ENCODE peak calls at places on chromosomes 16 and 17, in six cellular contexts. E is RWPE1, W is GM10248, M is WTC11, U is mesothelial cell of epicardium, J is neural crest cell. C is an unnamed sample.
A peak's percentile ranks its signal among the peaks of the same experiment; 100 is the strongest.

GRCh38 chr17:73234746-73235145 is 26.9 kb downstream of the CPSF4L start:
- DNase-seq in E (no peak), W (no peak), M (no peak), U (no peak), J (no peak), C (no peak)

GRCh38 chr17:6796887-6797490 is 21.0 kb downstream of the FBXO39 start:
- DNase-seq in E (peak; percentile 65), W (no peak), M (no peak), U (no peak), J (no peak), C (no peak)

GRCh38 chr17:48002920-48003685 is 32.2 kb downstream of the CDK5RAP3 start:
- DNase-seq in E (no peak), W (no peak), M (peak; percentile 50), U (no peak), J (no peak), C (no peak)

GRCh38 chr17:49920370-49920769 is 48.6 kb upstream of the DLX4 start:
- DNase-seq in E (no peak), W (no peak), M (no peak), U (no peak), J (no peak), C (no peak)

GRCh38 chr16:27446721-27447120 is 44.7 kb downstream of the IL21R start:
- DNase-seq in E (no peak), W (no peak), M (no peak), U (no peak), J (no peak), C (no peak)

GRCh38 chr17:44906010-44906646 is 6.9 kb upstream of the EFTUD2 start:
- DNase-seq in E (peak; percentile 81), W (no peak), M (no peak), U (no peak), J (no peak), C (no peak)

GRCh38 chr17:10657123-10657522 is at the start of gene MYH3:
- DNase-seq in E (no peak), W (no peak), M (no peak), U (no peak), J (no peak), C (no peak)

GRCh38 chr17:77869665-77870132 is 88.8 kb upstream of the TNRC6C start:
- DNase-seq in E (no peak), W (peak; percentile 78), M (no peak), U (no peak), J (no peak), C (no peak)

GRCh38 chr16:31008154-31008950 is 2.1 kb downstream of the STX1B start:
- DNase-seq in E (no peak), W (no peak), M (no peak), U (no peak), J (no peak), C (no peak)

GRCh38 chr17:46802831-46803230 is 15.7 kb downstream of the WNT3 start:
- DNase-seq in E (no peak), W (no peak), M (no peak), U (no peak), J (no peak), C (no peak)

GRCh38 chr17:45096141-45096540 is 35.0 kb downstream of the NMT1 start:
- DNase-seq in E (no peak), W (no peak), M (no peak), U (no peak), J (no peak), C (peak; percentile 63)

GRCh38 chr17:58308985-58309917 is 19.3 kb downstream of the TSPOAP1 start:
- DNase-seq in E (no peak), W (no peak), M (no peak), U (no peak), J (no peak), C (no peak)

GRCh38 chr17:40993856-40994255 is at the start of gene KRTAP3-3:
- DNase-seq in E (no peak), W (no peak), M (no peak), U (no peak), J (no peak), C (no peak)

GRCh38 chr17:63932008-63932561 is at the start of gene CD79B:
- DNase-seq in E (no peak), W (peak; percentile 92), M (no peak), U (no peak), J (no peak), C (no peak)

GRCh38 chr17:42675348-42675983 is 1.3 kb downstream of the PLEKHH3 start:
- DNase-seq in E (no peak), W (no peak), M (no peak), U (no peak), J (no peak), C (peak; percentile 39)

GRCh38 chr17:27733771-27734170 is 66.6 kb downstream of the NOS2 start:
- DNase-seq in E (no peak), W (no peak), M (no peak), U (no peak), J (no peak), C (no peak)

GRCh38 chr17:8187517-8188407 is 2.2 kb downstream of the BORCS6 start:
- DNase-seq in E (peak; percentile 88), W (peak; percentile 67), M (peak; percentile 94), U (peak; percentile 80), J (peak; percentile 93), C (peak; percentile 87)
- TF ChIP-seq CTCF in E (no peak), W (peak; percentile 15), M (no peak), U (no peak), J (no peak), C (no peak)

DNA sequence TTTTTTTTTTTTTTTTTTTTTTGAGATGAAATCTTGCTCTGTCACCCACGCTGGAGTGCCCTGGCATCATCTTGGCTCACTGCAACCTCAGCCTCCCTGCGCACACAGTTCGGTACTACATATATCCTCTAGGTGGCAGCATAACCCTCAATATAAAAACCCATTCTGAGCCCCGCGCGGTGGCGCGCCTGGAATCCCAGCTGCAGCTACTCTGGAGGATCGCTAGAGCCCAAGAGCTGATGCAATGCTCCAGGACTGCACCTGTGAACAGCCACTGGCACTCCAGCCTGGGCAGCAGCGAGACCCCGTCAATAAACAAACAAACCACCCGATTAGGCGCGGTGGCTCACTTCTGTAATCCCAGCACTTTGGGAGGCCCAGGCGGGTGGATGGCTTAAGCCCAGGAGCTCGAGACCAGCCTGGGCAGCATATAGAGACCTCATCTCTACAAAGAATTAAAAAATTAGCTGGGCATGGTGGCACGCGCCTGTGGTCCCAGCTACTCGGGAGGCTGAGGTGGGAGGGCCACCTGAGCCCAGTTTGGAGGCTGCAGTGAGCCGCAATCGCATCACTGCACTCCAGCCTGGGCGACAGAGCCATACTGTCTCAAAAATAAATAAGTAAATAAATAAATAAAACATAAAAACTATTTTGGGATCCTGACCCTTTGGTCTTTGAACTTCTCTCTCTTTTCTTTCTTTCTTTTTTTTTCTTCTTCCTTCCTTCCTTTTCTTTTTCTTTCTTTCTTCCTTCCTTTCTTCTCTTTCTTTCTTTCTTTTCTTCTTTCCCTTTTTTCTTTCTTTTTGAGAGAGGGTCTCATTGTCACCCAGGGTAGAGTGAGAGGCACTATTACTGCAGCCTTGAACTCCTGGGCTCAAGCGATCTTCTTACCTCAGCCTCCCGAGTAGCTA is 15.4 kb upstream of the AKAP10 start:
- DNase-seq in E (peak; percentile 65), W (peak; percentile 72), M (peak; percentile 93), U (peak; percentile 76), J (peak; percentile 76), C (peak; percentile 78)
- TF ChIP-seq CTCF in E (peak; percentile 72), W (peak; percentile 79), M (peak; percentile 72), U (peak; percentile 82), J (peak; percentile 89), C (peak; percentile 36)

DNA sequence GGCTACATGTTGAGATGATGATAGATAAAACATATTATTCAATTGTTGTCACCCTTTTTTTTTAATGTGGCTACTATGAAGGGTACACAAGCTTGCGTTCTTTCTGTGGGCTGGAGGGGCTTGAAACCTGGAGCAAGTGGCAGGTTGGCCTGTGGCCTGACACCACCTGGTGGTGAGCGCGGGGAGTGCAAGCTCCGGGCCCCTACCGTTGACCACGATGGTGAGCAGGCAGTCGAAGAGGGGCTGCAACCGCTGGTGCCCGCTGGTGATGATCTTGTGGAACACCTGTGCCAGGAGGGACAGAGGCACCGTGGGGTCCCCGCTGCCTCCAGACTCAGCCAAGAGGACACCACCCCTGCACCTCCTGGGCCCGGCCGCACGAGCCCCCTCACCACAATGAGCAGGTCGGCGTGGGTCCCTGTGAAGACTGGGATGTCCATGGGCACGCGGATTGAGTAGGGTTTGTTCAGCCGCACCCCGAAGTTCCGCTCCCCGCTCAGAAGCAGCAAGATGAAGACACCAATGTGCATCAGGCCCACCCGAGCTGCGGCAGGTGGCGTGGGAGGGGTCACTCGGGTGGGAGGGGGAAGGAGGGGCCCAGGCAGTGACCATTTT is 14.5 kb downstream of the HID1 start:
- DNase-seq in E (peak; percentile 78), W (peak; percentile 86), M (peak; percentile 96), U (peak; percentile 68), J (peak; percentile 98), C (peak; percentile 91)
- TF ChIP-seq CTCF in E (peak; percentile 97), W (peak; percentile 92), M (peak; percentile 96), U (peak; percentile 98), J (peak; percentile 89), C (peak; percentile 95)

DNA sequence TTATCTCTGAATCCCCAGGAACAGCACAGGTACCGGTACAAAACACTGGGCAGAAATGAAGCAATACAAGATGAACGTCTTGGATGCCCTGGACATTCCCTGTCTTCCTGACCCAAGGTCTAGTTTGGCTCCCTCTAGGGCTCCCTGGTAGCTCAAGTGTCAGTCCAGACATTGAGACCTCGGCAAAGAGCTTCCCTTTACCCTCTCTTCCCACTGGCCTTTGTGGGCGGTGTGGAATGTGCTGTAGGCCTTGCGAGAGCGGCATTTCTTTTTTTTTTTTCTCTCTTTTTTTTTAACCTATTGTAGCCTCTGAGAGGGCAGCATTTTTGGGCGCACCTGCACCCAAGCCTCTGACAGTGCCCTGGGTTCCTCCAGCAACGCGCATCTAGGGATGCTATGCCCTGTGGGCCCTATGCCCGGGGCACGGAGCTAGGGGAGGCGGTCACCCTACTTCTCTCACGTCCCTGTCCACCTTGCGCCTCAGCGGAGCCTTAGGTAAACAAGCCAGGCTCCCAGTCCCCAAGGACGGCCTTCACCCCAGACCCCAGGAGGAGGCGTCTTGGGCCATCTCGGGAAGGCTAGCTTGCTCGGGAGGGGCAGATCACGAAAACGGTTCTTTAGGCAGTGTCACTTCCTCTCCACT is 1.2 kb upstream of the NFATC3 start:
- DNase-seq in E (no peak), W (no peak), M (peak; percentile 24), U (no peak), J (no peak), C (no peak)
- TF ChIP-seq CTCF in E (no peak), W (no peak), M (no peak), U (no peak), J (no peak), C (no peak)

C was measured in Calu3.